ENCODE peak calls at places on chromosomes 1 and 21, in six cellular contexts. R, P, M, Y, V and G are unnamed samples.
A peak's percentile ranks its signal among the peaks of the same experiment; 100 is the strongest.

GRCh38 chr1:40315795-40316594 is 1.1 kb downstream of the COL9A2 start:
- DNase-seq in V (no peak), Y (peak; percentile 26), P (peak; percentile 53), R (no peak), M (no peak), G (no peak)

GRCh38 chr1:24027838-24028468 is 47.8 kb upstream of the SRSF10 start:
- DNase-seq in R (no peak), Y (no peak), P (no peak), M (no peak), V (no peak), G (no peak)

GRCh38 chr21:15742052-15742451 is 12.3 kb downstream of the USP25 start:
- DNase-seq in Y (no peak), V (no peak), P (no peak), R (no peak), M (no peak), G (no peak)

GRCh38 chr1:119662034-119662437 is 14.0 kb upstream of the ZNF697 start:
- DNase-seq in R (no peak), V (no peak), Y (no peak), M (no peak), P (no peak), G (no peak)

GRCh38 chr1:15304708-15305326 is 57.8 kb downstream of the FHAD1 start:
- DNase-seq in P (peak; percentile 82), V (peak; percentile 76), Y (peak; percentile 72), M (peak; percentile 68), R (peak; percentile 59), G (peak; percentile 61)

GRCh38 chr1:6237093-6237492 is 1.3 kb upstream of the ICMT start:
- DNase-seq in Y (no peak), R (no peak), V (no peak), P (no peak), M (no peak), G (no peak)

GRCh38 chr1:18100493-18101063 is 7.0 kb upstream of the IGSF21 start:
- DNase-seq in R (peak; percentile 55), Y (peak; percentile 69), V (no peak), M (peak; percentile 55), P (peak; percentile 79), G (peak; percentile 41)

GRCh38 chr1:71080178-71080781 is 555 bp downstream of the ZRANB2 start:
- DNase-seq in V (no peak), Y (peak; percentile 31), M (peak; percentile 43), R (peak; percentile 13), P (no peak), G (no peak)

GRCh38 chr1:190497561-190497960 is 19.9 kb upstream of the BRINP3 start:
- DNase-seq in R (no peak), Y (no peak), V (no peak), M (no peak), P (no peak), G (no peak)

GRCh38 chr21:15050588-15051377 is 14.0 kb downstream of the NRIP1 start:
- DNase-seq in Y (no peak), V (no peak), R (peak; percentile 40), P (no peak), M (no peak), G (no peak)

GRCh38 chr1:157725214-157725577 is 24.6 kb upstream of the FCRL3 start:
- DNase-seq in Y (no peak), P (no peak), R (peak; percentile 29), V (no peak), M (no peak), G (no peak)

GRCh38 chr1:27643626-27644368 is 8.8 kb upstream of the FGR start:
- DNase-seq in V (peak; percentile 64), M (no peak), P (peak; percentile 82), Y (peak; percentile 63), R (peak; percentile 74), G (peak; percentile 39)

GRCh38 chr1:116076831-116077230 is 34.4 kb upstream of the MAB21L3 start:
- DNase-seq in V (no peak), M (no peak), P (no peak), R (no peak), Y (no peak), G (no peak)

GRCh38 chr1:206967096-206967851 is 3.0 kb downstream of the FCAMR start:
- DNase-seq in R (peak; percentile 61), P (no peak), Y (no peak), M (no peak), V (no peak), G (no peak)

GRCh38 chr21:35050348-35051286 is 1.5 kb upstream of the RUNX1 start:
- DNase-seq in R (no peak), Y (no peak), P (no peak), V (no peak), M (no peak), G (no peak)

GRCh38 chr1:225651376-225651871 is 1.5 kb downstream of the ENAH start:
- DNase-seq in M (no peak), Y (no peak), P (no peak), V (no peak), R (no peak), G (peak; percentile 68)

GRCh38 chr1:53371851-53372250 is 44.0 kb upstream of the LRP8 start:
- DNase-seq in M (peak; percentile 23), V (no peak), R (no peak), Y (no peak), P (no peak), G (no peak)

GRCh38 chr21:15486460-15487241 is 243.1 kb upstream of the USP25 start:
- DNase-seq in V (no peak), P (no peak), Y (no peak), M (no peak), R (no peak), G (no peak)

DNA sequence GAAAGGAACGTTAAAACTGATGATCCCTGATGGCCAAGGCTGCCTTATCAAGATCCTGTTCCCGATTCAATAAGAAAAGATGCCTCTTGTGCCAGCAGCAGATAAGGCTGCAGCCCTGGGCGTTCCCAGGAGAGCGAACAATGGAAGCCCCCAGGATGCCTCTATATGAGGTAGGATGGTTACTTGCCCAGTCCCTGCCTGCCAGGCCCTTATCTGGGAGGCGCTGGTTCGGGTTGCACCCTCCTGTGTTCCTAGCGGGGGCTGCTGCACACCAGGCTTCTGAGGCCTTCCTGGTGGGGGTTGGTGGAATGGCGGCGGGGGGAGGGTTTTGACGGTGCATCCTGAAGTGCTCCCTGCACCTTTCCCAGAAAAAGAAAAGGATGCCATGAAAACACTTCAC is 100.1 kb downstream of the KCNJ15 start:
- DNase-seq in P (no peak), M (no peak), V (no peak), R (no peak), Y (no peak), G (no peak)
- H3K27ac ChIP-seq in P (no peak overlapping the region), M (no peak overlapping the region), V (no peak overlapping the region), R (no peak overlapping the region), Y (no peak overlapping the region), G (no peak overlapping the region)

DNA sequence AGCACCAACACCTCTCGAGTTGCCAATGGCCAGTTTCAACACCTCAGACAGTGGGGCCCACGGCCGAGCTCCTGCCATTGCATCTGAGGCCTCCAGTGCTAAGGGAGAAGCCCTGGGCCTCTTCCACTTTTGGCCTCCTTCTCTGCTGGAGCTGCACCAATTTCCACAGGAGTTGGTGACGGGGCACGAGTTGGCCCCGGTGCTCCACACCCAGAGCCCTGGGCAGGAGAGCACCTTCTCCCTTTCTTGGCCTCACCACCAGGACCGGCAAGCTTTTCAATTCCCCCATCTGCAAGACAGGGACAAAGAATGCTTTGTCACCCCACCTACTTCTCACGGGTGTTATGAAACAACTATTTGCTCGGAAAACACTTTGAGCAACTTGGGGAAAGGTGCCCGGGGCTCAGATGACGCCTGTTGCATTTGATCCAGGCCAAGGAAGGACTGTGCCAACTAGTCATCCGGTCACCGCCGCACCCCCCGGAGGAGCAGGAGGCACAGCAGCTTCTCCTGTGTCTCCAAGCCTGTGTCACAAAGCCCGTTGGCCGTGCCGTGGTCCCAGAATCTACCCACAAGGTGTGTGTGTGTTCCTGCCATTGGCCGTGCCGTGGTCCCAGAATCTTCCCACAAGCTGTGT is 55.2 kb downstream of the TOMM20 start:
- DNase-seq in R (no peak), P (peak; percentile 66), V (peak; percentile 94), Y (no peak), M (peak; percentile 96), G (no peak)
- H3K4me1 ChIP-seq in R (no peaks in the 10 kb centered on the region), P (peaks cover 27% of the 10 kb centered on the region), V (peaks cover 82% of the 10 kb centered on the region), Y (peaks cover 35% of the 10 kb centered on the region), M (no peaks in the 10 kb centered on the region), G (peaks cover 48% of the 10 kb centered on the region)

GRCh38 chr1:200771625-200772555 is 33.2 kb downstream of the CAMSAP2 start:
- DNase-seq in Y (no peak), M (no peak), P (no peak), V (no peak), R (no peak), G (peak; percentile 23)

GRCh38 chr1:200776949-200777348 is 38.3 kb downstream of the CAMSAP2 start:
- DNase-seq in R (no peak), V (no peak), Y (no peak), P (no peak), M (no peak), G (no peak)

GRCh38 chr1:200775850-200776249 is 37.2 kb downstream of the CAMSAP2 start:
- DNase-seq in M (no peak), R (no peak), P (no peak), Y (no peak), V (no peak), G (no peak)

GRCh38 chr1:200774735-200775449 is 36.2 kb downstream of the CAMSAP2 start:
- DNase-seq in M (no peak), R (no peak), P (no peak), Y (no peak), V (no peak), G (no peak)

DNA sequence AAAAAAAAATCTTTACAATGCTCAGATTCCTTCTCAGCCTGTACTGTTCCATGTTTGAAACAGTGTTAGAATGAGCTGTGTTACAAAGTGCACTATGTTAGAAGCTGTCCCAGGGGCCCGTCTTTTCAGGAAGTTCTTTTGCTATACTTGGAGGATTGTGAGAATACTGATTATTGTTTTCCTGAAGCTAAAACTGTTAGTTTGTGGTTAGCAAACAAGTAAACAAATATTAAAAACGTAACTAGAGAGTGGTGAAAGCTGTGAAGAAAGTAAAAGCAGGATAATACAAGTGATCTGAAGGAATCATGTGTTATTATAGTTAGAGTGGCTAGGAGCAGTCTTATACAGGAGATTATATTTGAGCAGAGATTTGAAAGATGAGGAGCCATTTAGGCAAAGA is 35.6 kb downstream of the CAMSAP2 start:
- DNase-seq in M (no peak), R (no peak), Y (no peak), P (no peak), V (no peak), G (no peak)
- H3K27ac ChIP-seq in M (no peak overlapping the region), R (no peak overlapping the region), Y (peak overlapping the region; percentile 80), P (no peak overlapping the region), V (no peak overlapping the region), G (no peak overlapping the region)

DNA sequence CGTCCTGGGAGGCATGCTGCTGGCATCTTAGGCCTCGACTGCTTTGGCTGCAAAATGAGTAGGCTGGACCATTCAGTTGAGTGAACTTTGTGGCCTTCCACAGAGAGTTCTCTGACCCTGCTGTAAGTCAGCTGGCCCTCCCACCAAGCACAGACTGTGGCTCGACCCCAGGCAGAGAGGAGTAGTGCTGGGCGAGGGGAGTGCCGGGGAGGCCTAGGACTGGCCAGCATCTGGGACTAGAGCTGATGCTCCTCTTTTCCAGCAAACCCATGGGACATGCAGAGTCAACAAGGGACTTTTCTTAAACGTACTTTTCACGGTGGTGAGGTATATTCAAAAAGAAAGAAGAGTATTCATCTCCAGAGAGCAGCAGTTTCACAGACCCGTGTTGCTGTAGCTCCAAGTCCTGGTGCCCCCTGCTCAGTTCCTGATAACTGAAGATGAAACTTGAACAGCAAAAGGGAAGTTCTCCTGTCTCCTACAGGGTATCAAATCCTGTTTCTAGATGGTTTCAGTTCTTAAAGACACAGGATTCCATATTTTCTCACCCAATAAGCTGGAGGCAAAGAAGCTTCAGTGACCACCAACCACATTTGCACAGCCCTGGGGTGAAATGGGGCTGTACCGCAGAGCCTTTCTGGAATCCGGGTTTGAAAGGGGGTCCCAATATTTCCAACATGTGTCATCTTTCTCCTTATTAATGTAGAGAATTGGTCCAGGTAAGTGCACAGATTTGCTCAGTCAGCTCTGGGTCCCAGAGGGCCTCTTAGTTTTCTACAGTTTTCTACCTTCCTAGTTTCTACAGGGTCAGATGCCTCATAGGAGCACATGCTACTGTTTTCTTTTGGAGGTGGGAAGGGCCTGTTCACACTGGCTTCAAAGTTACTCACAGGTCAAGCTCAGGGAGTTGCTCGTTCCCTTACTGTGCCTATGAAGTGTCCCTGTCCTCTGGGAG is 20.9 kb downstream of the BATF3 start:
- DNase-seq in M (no peak), V (no peak), Y (no peak), P (no peak), R (no peak), G (no peak)
- H3K4me1 ChIP-seq in M (no peaks in the 10 kb centered on the region), V (peaks cover 5% of the 10 kb centered on the region), Y (no peaks in the 10 kb centered on the region), P (no peaks in the 10 kb centered on the region), R (peaks cover 9% of the 10 kb centered on the region), G (no peaks in the 10 kb centered on the region)